ENCODE peak calls at places on chromosomes 7 and 10, in eight cellular contexts. P is WTC11, A is IMR-90, Q is K562, S is H1, X is SK-N-SH, M is A549, J is HepG2. B is an unnamed sample.

GRCh38 chr10:3496138-3496537 is 288.9 kb downstream of the KLF6 start:
- DNase-seq in X (no peak), A (no peak), M (no peak), P (no peak), S (no peak), J (no peak), Q (no peak), B (no peak)

GRCh38 chr7:1675036-1675671 is 5.1 kb downstream of the ELFN1 start:
- DNase-seq in P (no peak), X (peak; percentile 34), S (peak; percentile 43), Q (no peak), J (no peak), A (no peak), M (no peak), B (no peak)

GRCh38 chr10:25786181-25786580 is 147.8 kb upstream of the MYO3A start:
- DNase-seq in J (no peak), S (no peak), M (no peak), A (no peak), Q (no peak), X (no peak), P (no peak), B (no peak)

GRCh38 chr10:13815766-13816165 is 229.0 kb downstream of the PRPF18 start:
- DNase-seq in J (no peak), Q (no peak), P (no peak), S (no peak), M (no peak), A (peak; percentile 82), X (no peak), B (no peak)

GRCh38 chr10:100008708-100009282 is 952 bp downstream of the DNMBP start:
- DNase-seq in P (no peak), J (no peak), S (no peak), Q (no peak), A (no peak), X (no peak), M (no peak), B (no peak)

GRCh38 chr10:86705905-86706304 is 37.6 kb downstream of the LDB3 start:
- DNase-seq in M (no peak), P (no peak), Q (no peak), A (no peak), S (no peak), X (no peak), J (no peak), B (no peak)

GRCh38 chr10:70753841-70754621 is 31.1 kb downstream of the TBATA start:
- DNase-seq in S (peak; percentile 50), X (no peak), A (peak; percentile 6), P (peak; percentile 36), Q (peak; percentile 52), M (no peak), J (no peak), B (no peak)

GRCh38 chr10:21379143-21379542 is 146.3 kb downstream of the SKIDA1 start:
- DNase-seq in X (no peak), A (no peak), P (no peak), Q (no peak), M (no peak), S (no peak), J (no peak), B (no peak)

GRCh38 chr7:77473240-77474005 is 57.3 kb upstream of the GSAP start:
- DNase-seq in M (no peak), A (peak; percentile 7), J (no peak), X (no peak), S (no peak), Q (no peak), P (no peak), B (no peak)

GRCh38 chr10:5527332-5528200 is 2.8 kb downstream of the CALML3 start:
- DNase-seq in A (no peak), S (no peak), X (no peak), J (peak; percentile 50), M (no peak), P (no peak), Q (no peak), B (no peak)
- TF ChIP-seq USF2 in A (no peak), S (no peak), X (no peak), J (no peak), M (no peak), P (no peak), Q (no peak), B (no peak)

DNA sequence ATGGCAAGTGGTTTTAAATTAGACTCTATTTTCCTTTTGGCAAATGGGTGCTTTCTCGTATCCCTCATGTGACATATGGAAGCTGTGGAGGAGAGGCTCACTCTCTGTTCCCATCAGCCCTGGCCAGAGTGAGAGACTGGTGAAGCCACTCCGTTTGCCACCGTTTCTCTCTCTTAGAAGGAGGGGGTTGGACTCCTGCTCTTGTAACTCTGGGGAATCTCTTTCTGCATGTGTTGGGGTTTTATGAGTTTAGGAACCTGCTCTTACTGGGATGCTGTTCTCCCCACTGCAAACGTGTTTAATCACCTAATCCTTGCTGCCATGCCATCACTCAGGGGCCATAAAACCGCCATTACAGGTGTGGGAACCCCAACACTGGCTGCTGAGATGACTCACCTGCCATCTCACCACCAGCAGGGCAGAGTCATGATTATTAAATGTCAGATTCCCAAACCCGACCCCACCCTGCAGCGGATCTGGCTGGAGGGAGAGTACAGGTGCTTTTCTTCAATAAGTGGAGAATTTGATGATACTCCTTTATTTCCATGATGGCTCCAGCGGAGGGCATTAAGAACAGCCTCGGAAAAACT is 103.2 kb downstream of the ADCY1 start:
- DNase-seq in A (no peak), S (peak; percentile 8), X (no peak), J (no peak), Q (no peak), P (no peak), M (no peak), B (no peak)
- TF ChIP-seq USF2 in A (no peak), S (no peak), X (no peak), J (no peak), Q (no peak), P (no peak), M (no peak), B (no peak)

GRCh38 chr10:116182426-116182825 is 90.6 kb downstream of the GFRA1 start:
- DNase-seq in A (no peak), Q (no peak), X (no peak), M (no peak), J (no peak), S (no peak), P (no peak), B (no peak)

GRCh38 chr10:116183733-116184447 is 89.1 kb downstream of the GFRA1 start:
- DNase-seq in P (peak; percentile 21), J (no peak), S (no peak), A (peak; percentile 29), Q (no peak), M (no peak), X (peak; percentile 60), B (no peak)

GRCh38 chr10:116185199-116185598 is 87.8 kb downstream of the GFRA1 start:
- DNase-seq in Q (no peak), S (no peak), X (no peak), M (no peak), J (no peak), P (no peak), A (no peak), B (no peak)

GRCh38 chr10:116184448-116184794 is 88.6 kb downstream of the GFRA1 start:
- DNase-seq in J (no peak), P (no peak), A (no peak), Q (no peak), X (no peak), S (no peak), M (no peak), B (no peak)

GRCh38 chr10:116186273-116186672 is 86.7 kb downstream of the GFRA1 start:
- DNase-seq in Q (no peak), P (no peak), S (no peak), X (no peak), J (no peak), M (no peak), A (no peak), B (no peak)
- TF ChIP-seq USF2 in Q (no peak), P (no peak), S (no peak), X (no peak), J (no peak), M (no peak), A (no peak), B (no peak)

GRCh38 chr10:116721991-116722392 is 20.4 kb downstream of the HSPA12A start:
- DNase-seq in A (peak; percentile 78), X (peak; percentile 74), S (no peak), P (no peak), J (no peak), M (no peak), Q (no peak), B (no peak)
- TF ChIP-seq USF2 in A (no peak), X (no peak), S (no peak), P (no peak), J (no peak), M (no peak), Q (no peak), B (no peak)

GRCh38 chr10:104641150-104642000 is at the start of gene SORCS3:
- DNase-seq in A (no peak), J (no peak), Q (no peak), X (peak; percentile 63), M (no peak), P (peak; percentile 56), S (peak; percentile 73), B (no peak)
- TF ChIP-seq USF2 in A (no peak), J (no peak), Q (no peak), X (no peak), M (no peak), P (no peak), S (no peak), B (no peak)